ENCODE peak calls at places on chromosomes 16 and 17, in eight cellular contexts. U is A172; T is effector memory CD8-positive, alpha-beta T cell; A is stimulated activated CD8-positive, alpha-beta memory T cell treated with anti-CD3 and anti-CD28 coated beads, Interleukin-4, amount 100 ng/mL, for 4 hours; D is adipocyte; O is Daoy; Y is SW 1271; C is cardiac fibroblast. P is an unnamed sample.

GRCh38 chr17:49338883-49339282 is 23.2 kb downstream of the ZNF652 start:
- DNase-seq in U (no peak), C (no peak), O (no peak), D (no peak), T (no peak), Y (no peak), A (no peak), P (no peak)

GRCh38 chr16:89422905-89423630 is 67.3 kb downstream of the ANKRD11 start:
- DNase-seq in O (peak), U (peak), D (no peak), Y (no peak), C (peak), T (peak), A (peak), P (no peak)

GRCh38 chr17:57970706-57971105 is 15.5 kb upstream of the CUEDC1 start:
- DNase-seq in T (no peak), Y (no peak), U (peak), D (peak), O (no peak), C (peak), A (no peak), P (no peak)

GRCh38 chr16:66359811-66360608 is 6.5 kb upstream of the CDH5 start:
- DNase-seq in D (no peak), Y (no peak), A (no peak), T (no peak), C (peak), U (no peak), O (no peak), P (no peak)

GRCh38 chr16:67441907-67442306 is 11.0 kb downstream of the HSD11B2 start:
- DNase-seq in O (no peak), D (peak), C (no peak), Y (no peak), U (no peak), A (no peak), T (no peak), P (no peak)

GRCh38 chr17:59332890-59333377 is 1.5 kb downstream of the YPEL2 start:
- DNase-seq in U (no peak), Y (no peak), T (no peak), D (peak), C (peak), A (no peak), O (no peak), P (no peak)

GRCh38 chr17:19686400-19687090 is 29.8 kb downstream of the SLC47A2 start:
- DNase-seq in O (no peak), T (no peak), C (peak), U (no peak), Y (no peak), A (no peak), D (peak), P (no peak)

GRCh38 chr16:19227643-19228042 is 57.9 kb upstream of the CLEC19A start:
- DNase-seq in U (peak), A (no peak), Y (no peak), T (no peak), C (no peak), D (no peak), O (no peak), P (no peak)

GRCh38 chr17:21280081-21280518 is 4.4 kb upstream of the MAP2K3 start:
- DNase-seq in D (peak), U (peak), A (peak), Y (peak), T (peak), C (peak), O (peak), P (peak)

GRCh38 chr16:27387724-27388123 is 14.2 kb upstream of the IL21R start:
- DNase-seq in Y (no peak), T (no peak), D (no peak), O (no peak), C (peak), U (no peak), A (no peak), P (no peak)

GRCh38 chr16:12829096-12829888 is 25.6 kb upstream of the CPPED1 start:
- DNase-seq in U (no peak), D (no peak), O (no peak), Y (no peak), A (no peak), T (no peak), C (no peak), P (no peak)

GRCh38 chr17:60640503-60640902 is 37.1 kb upstream of the BCAS3 start:
- DNase-seq in U (peak), C (peak), A (no peak), D (peak), Y (no peak), T (no peak), O (no peak), P (peak)

GRCh38 chr17:69819316-69820087 is 255.5 kb upstream of the KCNJ16 start:
- DNase-seq in O (no peak), T (no peak), C (peak), A (no peak), D (peak), U (no peak), Y (no peak), P (peak)

GRCh38 chr17:34259151-34259550 is 4.1 kb downstream of the CCL2 start:
- DNase-seq in T (no peak), O (peak), C (peak), Y (no peak), U (peak), D (peak), A (no peak), P (no peak)

GRCh38 chr16:14576069-14576468 is 54.0 kb downstream of the PARN start:
- DNase-seq in D (no peak), C (no peak), A (no peak), U (no peak), Y (no peak), O (no peak), T (no peak), P (no peak)

GRCh38 chr17:59462385-59462784 is 103.0 kb upstream of the DHX40 start:
- DNase-seq in C (no peak), D (no peak), O (no peak), T (no peak), Y (no peak), U (no peak), A (no peak), P (no peak)

GRCh38 chr17:17736205-17737183 is 55.2 kb downstream of the RAI1 start:
- DNase-seq in A (no peak), Y (no peak), C (peak), D (no peak), U (no peak), T (no peak), O (no peak), P (no peak)

GRCh38 chr17:77422104-77422782 is 281.5 kb downstream of the SEC14L1 start:
- DNase-seq in U (no peak), T (no peak), O (peak), Y (no peak), C (no peak), D (no peak), A (no peak), P (no peak)

GRCh38 chr17:76820039-76820438 is 48.2 kb upstream of the MGAT5B start:
- DNase-seq in A (no peak), D (no peak), C (no peak), O (no peak), U (no peak), Y (no peak), T (no peak), P (no peak)

GRCh38 chr17:75124041-75124818 is 7.3 kb downstream of the NT5C start:
- DNase-seq in C (peak), Y (peak), U (peak), O (peak), D (no peak), A (peak), T (no peak), P (peak)

GRCh38 chr17:57415737-57416354 is 159.5 kb downstream of the MSI2 start:
- DNase-seq in T (no peak), Y (no peak), C (no peak), A (no peak), O (no peak), D (no peak), U (no peak), P (no peak)

GRCh38 chr16:89581861-89582563 is 6.5 kb downstream of the CPNE7 start:
- DNase-seq in A (no peak), T (no peak), U (peak), C (peak), O (peak), Y (no peak), D (peak), P (no peak)

GRCh38 chr17:82316651-82317393 is 586 bp downstream of the CD7 start:
- DNase-seq in T (no peak), C (no peak), A (no peak), O (no peak), U (no peak), D (no peak), Y (no peak), P (no peak)

GRCh38 chr17:36721560-36722120 is 120.3 kb downstream of the MRM1 start:
- DNase-seq in A (no peak), Y (no peak), T (no peak), C (peak), D (no peak), U (no peak), O (peak), P (no peak)